ENCODE peak calls at places on chromosomes 4 and X, in four cellular contexts. F is K562, V is WTC11, Z is HepG2. K is an unnamed sample.

GRCh38 chr4:60724623-60725022 is 475.5 kb upstream of the ADGRL3 start:
- DNase-seq in Z (no peak), V (no peak), F (no peak), K (no peak)

GRCh38 chrX:52979568-52979967 is 21.2 kb upstream of the FAM156A start:
- DNase-seq in F (no peak), V (no peak), Z (no peak), K (no peak)

GRCh38 chr4:74365761-74366160 is 816 bp downstream of the EREG start:
- DNase-seq in Z (no peak), V (peak), F (no peak), K (no peak)

GRCh38 chr4:14908635-14909034 is 93.6 kb upstream of the CPEB2 start:
- DNase-seq in Z (no peak), V (no peak), F (no peak), K (no peak)

GRCh38 chr4:25938251-25939186 is 24.5 kb downstream of the SMIM20 start:
- DNase-seq in V (no peak), F (no peak), Z (no peak), K (no peak)

GRCh38 chr4:20532871-20533870 is 167.1 kb upstream of the PACRGL start:
- DNase-seq in Z (no peak), V (no peak), F (no peak), K (no peak)

GRCh38 chr4:23135792-23136645 is 443.3 kb downstream of the GBA3 start:
- DNase-seq in V (no peak), Z (peak), F (peak), K (peak)

GRCh38 chrX:124093222-124093621 is 131.7 kb downstream of the STAG2 start:
- DNase-seq in F (no peak), V (no peak), Z (no peak), K (no peak)

GRCh38 chr4:1198070-1198844 is 25.9 kb upstream of the SPON2 start:
- DNase-seq in V (peak), Z (no peak), F (no peak), K (no peak)

GRCh38 chr4:141995051-141995450 is 358.7 kb downstream of the IL15 start:
- DNase-seq in V (no peak), F (no peak), Z (no peak), K (no peak)

GRCh38 chrX:11097920-11098319 is 13.2 kb upstream of the HCCS start:
- DNase-seq in F (no peak), V (no peak), Z (peak), K (no peak)

GRCh38 chrX:136221851-136222513 is 29.2 kb downstream of the MAP7D3 start:
- DNase-seq in F (no peak), V (no peak), Z (no peak), K (no peak)

GRCh38 chrX:136214551-136214950 is 36.6 kb downstream of the MAP7D3 start:
- DNase-seq in F (no peak), Z (peak), V (no peak), K (no peak)

GRCh38 chrX:136215559-136215958 is 35.6 kb downstream of the MAP7D3 start:
- DNase-seq in V (no peak), Z (no peak), F (no peak), K (no peak)

GRCh38 chrX:136219893-136220292 is 31.3 kb downstream of the MAP7D3 start:
- DNase-seq in Z (no peak), F (no peak), V (no peak), K (no peak)

GRCh38 chrX:136220535-136220934 is 30.7 kb downstream of the MAP7D3 start:
- DNase-seq in V (no peak), Z (no peak), F (no peak), K (no peak)
- TF ChIP-seq NR3C1 in V (no peak), Z (no peak), F (no peak), K (no peak)

DNA sequence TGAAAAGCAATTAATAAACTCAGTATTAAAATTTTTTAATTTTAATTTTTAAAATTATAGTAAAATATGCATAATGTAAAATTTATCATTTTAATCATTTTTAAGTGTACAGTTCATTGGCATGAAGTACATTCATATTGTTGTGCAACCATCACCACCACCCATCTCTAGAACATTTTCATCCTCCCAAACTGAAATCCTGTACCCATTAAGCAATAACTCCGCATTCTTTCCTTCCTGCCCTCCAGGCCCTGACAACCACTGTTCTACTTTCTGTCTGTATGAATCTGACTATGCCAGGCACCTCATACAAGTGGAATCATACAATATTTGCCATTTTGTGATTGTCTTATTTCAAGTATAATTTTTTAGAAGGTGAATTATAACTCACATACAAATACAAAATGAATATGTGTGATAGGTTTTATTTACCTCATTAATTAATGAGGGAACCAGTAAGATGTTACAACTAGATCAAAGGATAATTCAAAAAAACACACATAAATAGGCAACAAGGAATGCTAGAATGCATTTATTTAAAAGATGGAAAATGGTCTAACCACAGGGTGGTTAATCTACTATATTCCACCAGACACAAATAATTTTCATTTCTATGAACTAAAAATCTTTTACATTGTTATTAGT is 13.1 kb upstream of the AFF1 start:
- DNase-seq in Z (no peak), V (no peak), F (no peak), K (no peak)
- TF ChIP-seq NR3C1 in Z (no peak), V (no peak), F (no peak), K (no peak)

DNA sequence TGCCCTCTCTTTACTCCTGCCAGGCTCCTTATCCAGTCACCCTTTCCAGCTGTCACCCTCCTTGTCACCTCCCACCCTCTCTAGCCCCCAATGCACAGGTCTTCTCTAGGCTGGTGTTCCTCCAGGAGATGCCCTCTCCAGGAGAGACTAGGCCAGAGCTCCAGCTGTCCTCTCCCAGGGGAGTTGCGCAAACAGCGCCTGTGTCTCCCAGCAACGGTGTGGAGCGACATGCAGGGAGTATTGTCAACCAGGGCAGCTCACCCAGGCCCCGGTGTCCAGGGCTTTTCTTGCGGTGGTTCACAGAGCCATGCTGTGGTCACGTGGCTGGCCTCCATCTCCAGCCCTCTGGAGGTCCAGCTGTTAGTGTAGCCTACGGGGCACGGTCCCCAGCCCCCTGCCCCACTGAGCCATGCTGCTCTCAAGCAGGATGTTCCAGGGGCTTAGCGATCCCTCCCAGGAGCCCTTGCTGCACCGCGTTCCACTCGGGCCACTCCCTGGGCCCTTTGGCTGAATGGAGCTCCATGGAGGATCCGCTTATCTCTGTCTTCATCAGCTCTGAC is 34.8 kb downstream of the CCNQ start:
- DNase-seq in Z (peak), F (peak), V (no peak), K (no peak)
- TF ChIP-seq NR3C1 in Z (no peak), F (no peak), V (no peak), K (no peak)

DNA sequence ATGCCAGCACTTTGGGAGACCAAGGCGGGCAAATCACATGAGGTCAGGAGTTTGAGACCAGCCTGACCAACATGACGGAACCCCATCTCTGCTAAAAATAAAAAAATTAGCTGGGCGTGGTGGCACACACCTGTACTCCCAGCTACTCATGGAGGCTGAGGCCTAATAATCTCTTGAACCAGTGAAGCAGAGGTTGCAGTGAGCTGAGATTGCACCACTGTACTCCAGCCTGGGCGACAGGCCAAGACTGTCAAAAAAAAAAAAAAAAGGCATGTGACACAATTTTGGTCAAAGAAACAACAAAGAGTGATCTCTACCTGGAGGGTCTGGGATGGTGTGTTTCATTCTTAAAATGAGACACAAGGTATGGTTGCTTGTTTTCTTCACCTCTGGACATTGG is 188.2 kb upstream of the HS3ST1 start:
- DNase-seq in F (no peak), Z (no peak), V (no peak), K (no peak)
- TF ChIP-seq NR3C1 in F (no peak), Z (no peak), V (no peak), K (no peak)

GRCh38 chr4:187184513-187184912 is 460.9 kb upstream of the FAT1 start:
- DNase-seq in F (no peak), Z (no peak), V (no peak), K (no peak)

GRCh38 chr4:187191676-187192075 is 468.0 kb upstream of the FAT1 start:
- DNase-seq in V (no peak), F (no peak), Z (no peak), K (no peak)

GRCh38 chr4:187192266-187192665 is 468.6 kb upstream of the FAT1 start:
- DNase-seq in V (no peak), F (no peak), Z (no peak), K (no peak)

GRCh38 chr4:187183826-187184225 is 460.2 kb upstream of the FAT1 start:
- DNase-seq in Z (no peak), F (no peak), V (no peak), K (no peak)

GRCh38 chr4:187188118-187188517 is 464.5 kb upstream of the FAT1 start:
- DNase-seq in Z (no peak), F (no peak), V (no peak), K (no peak)
- TF ChIP-seq NR3C1 in Z (no peak), F (no peak), V (no peak), K (no peak)

GRCh38 chr4:140372607-140373327 is 679 bp upstream of the SCOC start:
- DNase-seq in V (no peak), Z (peak), F (peak), K (peak)
- TF ChIP-seq NR3C1 in V (no peak), Z (no peak), F (no peak), K (no peak)

GRCh38 chr4:118740869-118741268 is 55.7 kb downstream of the METTL14 start:
- DNase-seq in Z (no peak), V (no peak), F (peak), K (no peak)
- TF ChIP-seq NR3C1 in Z (no peak), V (no peak), F (no peak), K (no peak)

DNA sequence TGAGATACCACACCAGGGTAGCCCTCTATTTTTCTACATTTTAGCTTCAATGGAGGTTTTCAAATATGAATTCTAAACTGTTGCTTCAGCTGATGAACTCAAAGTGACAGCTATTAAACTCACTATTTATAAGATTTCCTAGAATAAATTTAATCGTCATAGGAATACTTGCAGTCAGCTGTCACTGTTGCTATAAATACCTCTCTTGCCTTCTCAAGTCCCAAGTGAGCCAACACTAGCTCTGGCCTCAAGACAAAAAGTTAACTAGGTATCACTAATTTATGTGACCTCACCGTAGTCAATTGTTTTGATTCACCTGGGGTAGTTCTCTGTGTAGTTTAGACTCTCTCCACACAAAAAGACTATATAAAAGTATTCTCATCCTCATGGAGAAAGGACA is 34.3 kb upstream of the PROM1 start:
- DNase-seq in F (no peak), V (no peak), Z (no peak), K (no peak)
- TF ChIP-seq NR3C1 in F (no peak), V (no peak), Z (no peak), K (no peak)

GRCh38 chr4:39410415-39410814 is 3.7 kb downstream of the KLB start:
- DNase-seq in V (no peak), F (no peak), Z (no peak), K (peak)
- TF ChIP-seq NR3C1 in V (no peak), F (no peak), Z (no peak), K (no peak)